ENCODE peak calls at places on chromosomes 6 and 20, in seven cellular contexts. A is tibial nerve, O is foreskin fibroblast, Q is cardiac muscle cell, J is A549, F is body of pancreas, S is ascending aorta. B is an unnamed sample.

GRCh38 chr6:6771964-6772363 is 183.4 kb downstream of the LY86 start:
- DNase-seq in A (no peak), O (no peak), Q (no peak), J (no peak), F (no peak), S (no peak), B (no peak)

GRCh38 chr20:584375-585301 is 25.5 kb downstream of the TCF15 start:
- DNase-seq in A (no peak), O (no peak), Q (peak), J (peak), F (no peak), S (no peak), B (no peak)

GRCh38 chr20:1626528-1627192 is 6.9 kb upstream of the SIRPB1 start:
- DNase-seq in A (no peak), O (no peak), Q (no peak), J (no peak), F (no peak), S (no peak), B (no peak)

GRCh38 chr6:164252952-164253351 is 838.4 kb downstream of the QKI start:
- DNase-seq in A (no peak), O (no peak), Q (peak), J (no peak), F (no peak), S (no peak), B (no peak)

GRCh38 chr20:57321142-57321541 is 8.5 kb upstream of the SPO11 start:
- DNase-seq in A (no peak), O (no peak), Q (no peak), J (no peak), F (no peak), S (no peak), B (no peak)

GRCh38 chr6:452301-453067 is 60.9 kb downstream of the IRF4 start:
- DNase-seq in A (peak), O (peak), Q (no peak), J (no peak), F (peak), S (no peak), B (no peak)

GRCh38 chr6:134420638-134421181 is 102.8 kb upstream of the SGK1 start:
- DNase-seq in A (no peak), O (peak), Q (no peak), J (peak), F (no peak), S (no peak), B (no peak)

GRCh38 chr20:24160563-24161355 is 172.2 kb upstream of the GGTLC1 start:
- DNase-seq in A (no peak), O (peak), Q (peak), J (peak), F (peak), S (no peak), B (no peak)

GRCh38 chr20:9185511-9185910 is 116.6 kb downstream of the PLCB4 start:
- DNase-seq in A (no peak), O (peak), Q (no peak), J (peak), F (no peak), S (no peak), B (peak)

DNA sequence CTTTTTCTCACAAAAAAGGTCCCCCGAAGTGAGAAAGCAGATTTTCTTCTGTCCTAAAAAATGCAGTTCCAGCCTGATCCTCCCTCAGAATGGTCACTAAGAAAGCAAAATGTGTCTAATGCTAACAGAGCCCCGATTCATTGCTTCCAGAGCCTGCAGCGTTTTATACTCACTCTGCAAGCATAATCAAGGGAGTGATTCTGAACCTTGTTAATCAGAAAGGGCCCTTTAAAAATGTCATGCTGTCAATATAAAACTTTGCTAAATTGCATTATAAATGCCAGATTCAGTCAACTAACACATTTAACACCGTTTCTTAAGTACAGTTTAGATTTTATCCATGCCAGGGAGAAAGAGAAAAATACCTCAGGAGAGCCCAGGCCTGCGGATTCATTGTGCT is 202.8 kb downstream of the CD83 start:
- DNase-seq in A (no peak), O (no peak), Q (no peak), J (no peak), F (no peak), S (no peak), B (no peak)
- H3K4me3 ChIP-seq in A (no peak), O (no peak), Q (no peak), J (no peak), F (no peak), S (no peak), B (no peak)

GRCh38 chr6:158232445-158233213 is 64.5 kb downstream of the GTF2H5 start:
- DNase-seq in A (no peak), O (peak), Q (peak), J (peak), F (peak), S (no peak), B (no peak)
- TF ChIP-seq CTCF in A (no peak), O (no peak), Q (no peak), J (no peak), F (no peak), S (no peak), B (no peak)

GRCh38 chr6:41483943-41484342 is 62.2 kb upstream of the FOXP4 start:
- DNase-seq in A (no peak), O (no peak), Q (no peak), J (no peak), F (no peak), S (no peak), B (no peak)

GRCh38 chr6:41492261-41492891 is 53.8 kb upstream of the FOXP4 start:
- DNase-seq in A (no peak), O (no peak), Q (no peak), J (no peak), F (no peak), S (no peak), B (no peak)

GRCh38 chr6:41488064-41488391 is 58.2 kb upstream of the FOXP4 start:
- DNase-seq in A (no peak), O (no peak), Q (no peak), J (no peak), F (no peak), S (no peak), B (no peak)

GRCh38 chr6:41489284-41489851 is 56.8 kb upstream of the FOXP4 start:
- DNase-seq in A (peak), O (no peak), Q (no peak), J (no peak), F (no peak), S (no peak), B (peak)

DNA sequence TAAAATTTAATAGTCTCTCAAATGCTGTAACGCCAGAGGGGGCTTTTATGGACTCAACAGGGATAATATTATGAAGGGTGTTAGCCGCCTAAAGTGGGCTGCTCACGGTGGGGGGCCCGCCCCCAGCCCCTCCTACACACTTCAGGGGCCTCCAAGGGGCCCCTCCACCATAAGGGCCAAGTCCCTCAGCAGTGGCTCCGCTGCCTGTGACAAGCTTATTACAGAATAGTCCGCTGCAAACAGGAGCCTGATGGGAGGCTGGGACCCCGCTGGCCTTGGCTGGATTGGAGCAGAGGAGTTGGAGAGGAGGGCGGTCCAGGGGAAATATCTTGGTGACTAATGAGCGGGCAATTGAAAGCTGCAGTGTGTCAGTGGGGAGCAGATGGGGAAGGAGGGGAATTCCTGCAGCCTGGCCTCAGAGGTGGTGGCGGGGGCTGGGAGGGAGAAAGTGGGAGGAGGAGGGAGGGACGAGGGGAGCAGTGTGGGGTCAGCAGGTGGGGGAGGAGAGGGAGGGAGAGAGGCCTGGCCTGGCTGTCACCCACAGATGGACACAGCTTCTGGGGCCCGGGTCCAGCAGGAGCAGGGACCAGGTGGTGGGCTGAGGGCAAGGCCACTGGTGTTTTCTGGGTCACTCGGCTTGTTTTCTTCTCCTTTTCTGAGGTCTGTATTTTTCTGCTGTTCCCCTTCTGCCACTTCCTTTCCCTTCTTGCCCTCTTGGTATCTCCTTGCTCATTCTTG is 57.6 kb upstream of the FOXP4 start:
- DNase-seq in A (peak), O (peak), Q (peak), J (no peak), F (peak), S (no peak), B (peak)
- H3K4me3 ChIP-seq in A (no peak), O (no peak), Q (no peak), J (no peak), F (no peak), S (no peak), B (peak)

GRCh38 chr6:143074101-143074500 is 13.4 kb downstream of the AIG1 start:
- DNase-seq in A (no peak), O (no peak), Q (no peak), J (no peak), F (no peak), S (no peak), B (no peak)
- TF ChIP-seq CTCF in A (no peak), O (no peak), Q (no peak), J (no peak), F (no peak), S (no peak), B (no peak)

GRCh38 chr6:167679791-167680604 is 146.7 kb upstream of the AFDN start:
- DNase-seq in A (no peak), O (no peak), Q (no peak), J (no peak), F (no peak), S (no peak), B (no peak)

GRCh38 chr6:167678102-167679101 is 148.3 kb upstream of the AFDN start:
- DNase-seq in A (no peak), O (no peak), Q (peak), J (no peak), F (peak), S (no peak), B (no peak)

GRCh38 chr6:167677422-167677789 is 149.3 kb upstream of the AFDN start:
- DNase-seq in A (no peak), O (no peak), Q (no peak), J (no peak), F (no peak), S (no peak), B (no peak)

GRCh38 chr6:167680605-167681149 is 146.0 kb upstream of the AFDN start:
- DNase-seq in A (no peak), O (no peak), Q (no peak), J (no peak), F (no peak), S (no peak), B (no peak)

DNA sequence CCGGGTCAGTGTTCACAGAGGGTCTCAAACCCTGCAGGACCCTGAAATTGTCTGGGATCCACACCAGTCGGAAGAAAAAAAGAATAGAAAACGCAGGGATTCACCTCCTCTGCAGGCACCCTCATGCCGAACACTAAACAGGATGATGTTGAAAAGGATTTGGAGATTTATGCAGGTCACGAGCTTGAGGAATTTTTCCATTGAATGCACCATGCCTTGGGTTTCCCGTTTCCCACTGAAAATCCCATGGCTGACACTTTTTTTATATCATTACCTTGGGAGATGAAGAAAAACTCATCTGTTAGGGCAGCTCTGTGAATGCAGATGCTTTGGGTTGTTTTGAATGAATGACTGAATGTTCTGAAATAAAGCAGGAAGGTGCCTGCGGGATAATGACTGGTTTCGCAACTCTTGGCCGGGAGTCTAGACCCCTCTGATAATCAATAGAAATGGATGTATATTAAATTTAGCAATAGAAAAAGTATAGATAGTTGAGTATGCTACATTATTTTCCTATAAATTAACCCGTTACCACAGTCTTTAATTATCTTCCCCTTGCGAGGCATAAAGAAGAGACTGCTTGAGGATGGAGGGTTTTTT is 147.5 kb upstream of the AFDN start:
- DNase-seq in A (no peak), O (no peak), Q (no peak), J (no peak), F (no peak), S (no peak), B (no peak)
- H3K4me3 ChIP-seq in A (no peak), O (no peak), Q (peak), J (no peak), F (no peak), S (no peak), B (no peak)

DNA sequence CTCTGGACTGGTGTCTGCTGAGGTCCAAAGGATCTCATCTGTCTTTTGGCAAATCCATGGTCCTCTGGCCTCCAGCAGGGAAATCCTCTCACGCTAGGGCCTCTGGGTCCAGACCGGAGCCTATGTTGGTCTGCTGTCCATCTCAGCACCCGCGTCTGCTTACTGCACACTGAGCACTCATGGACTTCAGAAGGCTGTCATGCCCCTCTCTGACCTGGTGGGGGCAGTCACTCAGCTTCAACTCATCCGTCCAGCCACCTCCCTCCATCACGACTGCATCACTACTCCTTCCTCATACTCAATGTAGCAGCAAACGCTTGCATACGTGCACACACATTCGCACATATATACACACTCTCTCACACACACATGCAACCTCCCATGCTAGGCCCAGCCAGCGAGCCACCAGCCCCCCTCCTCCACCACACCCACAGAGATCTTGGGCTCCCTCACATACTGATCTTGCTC is 33.3 kb downstream of the GABRR2 start:
- DNase-seq in A (no peak), O (peak), Q (peak), J (peak), F (peak), S (no peak), B (peak)
- TF ChIP-seq CTCF in A (no peak), O (peak), Q (peak), J (no peak), F (peak), S (peak), B (peak)

GRCh38 chr6:30781362-30781696 is 37.0 kb upstream of the IER3 start:
- DNase-seq in A (no peak), O (no peak), Q (no peak), J (no peak), F (no peak), S (no peak), B (no peak)

GRCh38 chr6:30780642-30780920 is 36.2 kb upstream of the IER3 start:
- DNase-seq in A (no peak), O (no peak), Q (no peak), J (no peak), F (no peak), S (no peak), B (no peak)

GRCh38 chr6:30781697-30782424 is 37.5 kb upstream of the IER3 start:
- DNase-seq in A (peak), O (peak), Q (peak), J (peak), F (peak), S (peak), B (peak)

GRCh38 chr6:30779850-30780641 is 35.7 kb upstream of the IER3 start:
- DNase-seq in A (no peak), O (no peak), Q (no peak), J (no peak), F (no peak), S (no peak), B (no peak)

DNA sequence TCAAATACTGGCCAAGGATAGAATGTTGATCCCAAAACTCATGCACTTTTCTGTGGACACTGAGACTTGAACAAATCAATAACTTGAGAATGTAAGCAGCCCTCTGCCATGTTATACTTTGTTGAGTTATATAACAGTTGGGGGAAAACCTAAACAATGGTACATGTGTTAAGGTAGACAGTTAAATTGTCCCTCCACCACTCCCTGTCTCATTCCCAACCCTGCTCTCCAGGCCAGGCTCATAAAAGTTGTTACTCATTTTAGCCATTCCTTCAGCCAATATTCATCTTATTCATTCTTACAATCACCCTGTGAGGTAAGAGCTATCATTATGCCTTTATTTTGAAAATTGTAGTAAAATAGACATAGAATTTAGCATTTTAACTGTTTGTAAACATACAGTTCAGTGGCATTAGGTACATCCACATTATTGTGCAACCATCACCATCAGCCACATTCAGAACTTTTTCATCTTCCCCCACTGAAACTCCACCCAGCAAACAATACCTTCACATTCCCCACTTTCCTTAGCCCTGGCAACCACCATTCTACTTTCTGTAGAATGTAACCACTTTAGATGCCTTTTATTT is 38.2 kb upstream of the IER3 start:
- DNase-seq in A (no peak), O (peak), Q (no peak), J (peak), F (no peak), S (no peak), B (no peak)
- H3K4me3 ChIP-seq in A (no peak), O (no peak), Q (no peak), J (peak), F (no peak), S (no peak), B (no peak)

DNA sequence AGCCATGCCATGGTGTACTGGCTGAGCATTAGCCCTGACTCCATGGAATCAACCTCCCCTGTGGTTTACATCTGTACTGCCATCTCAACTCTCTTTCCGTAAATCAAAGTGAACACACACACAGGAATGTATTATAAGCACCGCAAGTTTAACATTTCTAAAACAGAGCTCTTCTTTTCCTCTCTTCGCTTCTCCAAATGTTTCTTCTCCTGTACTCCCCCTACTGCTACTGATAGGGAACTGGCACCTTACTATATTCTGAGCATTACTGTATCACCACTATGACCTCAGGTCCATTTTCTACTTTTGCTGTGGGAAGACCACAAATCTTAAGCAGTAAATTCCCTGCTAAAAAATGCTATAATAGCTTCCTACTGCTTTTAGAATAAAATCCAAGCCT is 101.2 kb downstream of the NUS1 start:
- DNase-seq in A (no peak), O (no peak), Q (peak), J (no peak), F (no peak), S (no peak), B (no peak)
- TF ChIP-seq CTCF in A (peak), O (peak), Q (no peak), J (no peak), F (no peak), S (no peak), B (no peak)